ENCODE peak calls at places on chromosomes 11 and 22, in five cellular contexts. H is stimulated activated CD4-positive, alpha-beta T cell treated with anti-CD3 and anti-CD28 coated beads, Interleukin-1b, Interleukin-23, amount 100 ng/mL, for 24 hours; K is AG20443; P is heart right ventricle; J is RPMI7951. Q is an unnamed sample.

GRCh38 chr11:120324932-120325810 is at the start of gene TLCD5:
- DNase-seq in P (peak; percentile 72), J (peak; percentile 68), K (peak; percentile 84), H (no peak), Q (peak; percentile 80)

GRCh38 chr11:102940714-102941588 is 14.6 kb downstream of the MMP13 start:
- DNase-seq in H (no peak), P (no peak), K (peak; percentile 78), J (peak; percentile 71), Q (no peak)

GRCh38 chr11:11483622-11484021 is 130.6 kb upstream of the CSNK2A3 start:
- DNase-seq in H (no peak), J (no peak), K (no peak), P (no peak), Q (no peak)

GRCh38 chr11:102664001-102664752 is 39.0 kb upstream of the MMP20 start:
- DNase-seq in J (peak; percentile 18), P (no peak), K (no peak), H (no peak), Q (no peak)

GRCh38 chr11:127055240-127055639 is 54.7 kb upstream of the KIRREL3 start:
- DNase-seq in H (no peak), K (no peak), J (no peak), P (no peak), Q (no peak)

GRCh38 chr11:115145316-115145715 is 358.9 kb downstream of the CADM1 start:
- DNase-seq in K (no peak), J (no peak), P (no peak), H (no peak), Q (no peak)

GRCh38 chr22:39144101-39144815 is 8.2 kb downstream of the CBX7 start:
- DNase-seq in H (no peak), K (peak; percentile 63), J (peak; percentile 80), P (no peak), Q (no peak)

GRCh38 chr11:32643526-32643925 is 59.9 kb downstream of the EIF3M start:
- DNase-seq in J (peak; percentile 17), K (no peak), P (no peak), H (no peak), Q (no peak)

GRCh38 chr11:11850668-11851067 is 8.9 kb downstream of the USP47 start:
- DNase-seq in P (no peak), K (no peak), J (no peak), H (no peak), Q (no peak)

GRCh38 chr22:39396156-39396796 is 3.3 kb upstream of the TAB1 start:
- DNase-seq in P (no peak), J (no peak), H (no peak), K (no peak), Q (no peak)

GRCh38 chr22:45059296-45059695 is 49.5 kb upstream of the PHF21B start:
- DNase-seq in H (no peak), J (no peak), K (no peak), P (no peak), Q (no peak)

GRCh38 chr11:109680127-109680526 is 258.1 kb downstream of the C11orf87 start:
- DNase-seq in P (no peak), H (no peak), K (peak; percentile 26), J (no peak), Q (no peak)

GRCh38 chr22:26174280-26174679 is 5.0 kb downstream of the SEZ6L start:
- DNase-seq in H (no peak), P (no peak), J (peak; percentile 7), K (peak; percentile 53), Q (no peak)

GRCh38 chr22:26977741-26978140 is 320.4 kb downstream of the MIAT start:
- DNase-seq in P (no peak), J (peak; percentile 32), K (no peak), H (no peak), Q (no peak)

GRCh38 chr11:111935331-111936044 is 1.7 kb upstream of the DIXDC1 start:
- DNase-seq in H (no peak), P (no peak), K (no peak), J (no peak), Q (no peak)

GRCh38 chr11:65777821-65778361 is 2.9 kb downstream of the AP5B1 start:
- DNase-seq in H (no peak), K (no peak), P (no peak), J (no peak), Q (no peak)

GRCh38 chr22:49917997-49918910 is at the start of the genes ALG12 and CRELD2:
- DNase-seq in K (peak; percentile 99), J (peak; percentile 93), P (peak; percentile 97), H (peak; percentile 91), Q (peak; percentile 99)

GRCh38 chr11:69366591-69366990 is 72.6 kb downstream of the MYEOV start:
- DNase-seq in K (no peak), J (no peak), H (no peak), P (no peak), Q (no peak)

GRCh38 chr11:64484308-64485061 is 106.5 kb upstream of the SLC22A12 start:
- DNase-seq in P (no peak), J (no peak), K (no peak), H (no peak), Q (no peak)

GRCh38 chr11:46463701-46464100 is 72.1 kb upstream of the CHRM4 start:
- DNase-seq in P (no peak), H (no peak), J (no peak), K (no peak), Q (no peak)

GRCh38 chr11:1204381-1205101 is 18.3 kb upstream of the MUC5B start:
- DNase-seq in J (no peak), K (no peak), H (no peak), P (no peak), Q (peak; percentile 9)

GRCh38 chr11:133191931-133192330 is 340.4 kb downstream of the OPCML start:
- DNase-seq in K (no peak), H (no peak), J (no peak), P (no peak), Q (no peak)

GRCh38 chr22:38788417-38788816 is 5.5 kb downstream of the DNAL4 start:
- DNase-seq in K (peak; percentile 81), H (no peak), P (peak; percentile 42), J (peak; percentile 97), Q (peak; percentile 58)

GRCh38 chr22:24587251-24587650 is 5.6 kb downstream of the LRRC75B start:
- DNase-seq in H (no peak), P (no peak), J (no peak), K (no peak), Q (no peak)

GRCh38 chr11:117218133-117218915 is 13.5 kb downstream of the PCSK7 start:
- DNase-seq in K (no peak), J (no peak), P (peak; percentile 30), H (no peak), Q (peak; percentile 64)

GRCh38 chr22:21936151-21936778 is 16.4 kb downstream of the PPM1F start:
- DNase-seq in K (no peak), J (no peak), H (no peak), P (no peak), Q (peak; percentile 55)

GRCh38 chr11:46049325-46049860 is 71.9 kb downstream of the PHF21A start:
- DNase-seq in K (no peak), H (no peak), P (no peak), J (no peak), Q (no peak)

GRCh38 chr22:17352798-17353197 is 16.5 kb upstream of the CECR2 start:
- DNase-seq in P (no peak), H (no peak), K (no peak), J (no peak), Q (no peak)

GRCh38 chr11:120329556-120329955 is 4.5 kb downstream of the TLCD5 start:
- DNase-seq in K (no peak), H (no peak), J (no peak), P (no peak), Q (no peak)

GRCh38 chr22:29434288-29434687 is 4.1 kb upstream of the RFPL1 start:
- DNase-seq in P (no peak), J (no peak), H (no peak), K (no peak), Q (no peak)

GRCh38 chr11:117511483-117511934 is 183.9 kb downstream of the CEP164 start:
- DNase-seq in J (no peak), P (no peak), K (no peak), H (no peak), Q (no peak)

GRCh38 chr11:108037636-108038035 is 28.9 kb downstream of the CUL5 start:
- DNase-seq in H (no peak), J (no peak), K (peak; percentile 55), P (no peak), Q (no peak)

GRCh38 chr11:15327786-15328231 is 213.1 kb downstream of the INSC start:
- DNase-seq in K (peak; percentile 24), J (peak; percentile 23), H (no peak), P (peak; percentile 25), Q (peak; percentile 56)

GRCh38 chr11:68661014-68661413 is 23.3 kb upstream of the GAL start:
- DNase-seq in P (no peak), K (no peak), H (no peak), J (no peak), Q (no peak)

GRCh38 chr11:129214710-129215295 is 22.7 kb upstream of the ARHGAP32 start:
- DNase-seq in P (no peak), H (no peak), J (no peak), K (no peak), Q (no peak)

GRCh38 chr11:59756496-59756840 is 1.3 kb downstream of the STX3 start:
- DNase-seq in K (no peak), P (no peak), J (peak; percentile 15), H (no peak), Q (no peak)

GRCh38 chr11:68934666-68935065 is 31.0 kb downstream of the IGHMBP2 start:
- DNase-seq in H (no peak), P (no peak), K (no peak), J (no peak), Q (no peak)

Q was measured in left cardiac atrium.